ENCODE peak calls at places on chromosome 16, in ten cellular contexts. K, B, P, Y, U, X, R, J, G and T are unnamed samples.

GRCh38 chr16:3274947-3275346 is 8.3 kb upstream of the ZNF263 start:
- DNase-seq in K (no peak), B (no peak), P (no peak), Y (no peak), U (no peak), X (no peak), R (no peak), J (no peak), G (no peak), T (no peak)

GRCh38 chr16:51641191-51641765 is 490.2 kb upstream of the SALL1 start:
- DNase-seq in K (no peak), B (no peak), P (no peak), Y (peak), U (no peak), X (no peak), R (no peak), J (no peak), G (no peak), T (no peak)

GRCh38 chr16:4410335-4411075 is 5.9 kb downstream of the CORO7 start:
- DNase-seq in K (peak), B (peak), P (no peak), Y (peak), U (no peak), X (no peak), R (peak), J (no peak), G (no peak), T (no peak)

GRCh38 chr16:70789231-70789926 is 11.6 kb downstream of the VAC14 start:
- DNase-seq in K (no peak), B (peak), P (no peak), Y (peak), U (no peak), X (no peak), R (peak), J (no peak), G (no peak), T (no peak)

GRCh38 chr16:85429776-85430522 is 183.2 kb upstream of the GSE1 start:
- DNase-seq in K (no peak), B (no peak), P (no peak), Y (no peak), U (no peak), X (no peak), R (no peak), J (no peak), G (no peak), T (no peak)

GRCh38 chr16:86663691-86664517 is 85.6 kb downstream of the FOXL1 start:
- DNase-seq in K (no peak), B (no peak), P (no peak), Y (peak), U (no peak), X (no peak), R (no peak), J (no peak), G (no peak), T (no peak)

GRCh38 chr16:79703066-79703465 is 102.5 kb upstream of the MAF start:
- DNase-seq in K (no peak), B (no peak), P (no peak), Y (no peak), U (no peak), X (no peak), R (no peak), J (no peak), G (no peak), T (no peak)

GRCh38 chr16:73000020-73000906 is 47.7 kb downstream of the ZFHX3 start:
- DNase-seq in K (peak), B (peak), P (no peak), Y (peak), U (no peak), X (no peak), R (peak), J (no peak), G (no peak), T (no peak)

GRCh38 chr16:57066625-57067024 is 25.8 kb upstream of the CPNE2 start:
- DNase-seq in K (no peak), B (no peak), P (peak), Y (no peak), U (no peak), X (no peak), R (no peak), J (no peak), G (no peak), T (no peak)

GRCh38 chr16:50844840-50845239 is 103.0 kb downstream of the CYLD start:
- DNase-seq in K (no peak), B (no peak), P (no peak), Y (no peak), U (no peak), X (no peak), R (no peak), J (no peak), G (no peak), T (no peak)

GRCh38 chr16:85903576-85903975 is 4.6 kb downstream of the IRF8 start:
- DNase-seq in K (no peak), B (no peak), P (no peak), Y (no peak), U (no peak), X (no peak), R (no peak), J (no peak), G (no peak), T (no peak)

GRCh38 chr16:7185689-7186088 is 147.0 kb upstream of the RBFOX1 start:
- DNase-seq in K (no peak), B (no peak), P (no peak), Y (no peak), U (no peak), X (no peak), R (no peak), J (peak), G (no peak), T (no peak)

GRCh38 chr16:71883193-71883848 is 661 bp downstream of the ZNF821 start:
- DNase-seq in K (no peak), B (no peak), P (peak), Y (peak), U (peak), X (peak), R (peak), J (peak), G (peak), T (no peak)

GRCh38 chr16:31079342-31079944 is 5.2 kb downstream of the ZNF646 start:
- DNase-seq in K (no peak), B (no peak), P (no peak), Y (no peak), U (no peak), X (no peak), R (no peak), J (no peak), G (no peak), T (no peak)

GRCh38 chr16:88527186-88527936 is 42.8 kb upstream of the ZC3H18 start:
- DNase-seq in K (peak), B (no peak), P (peak), Y (peak), U (peak), X (peak), R (peak), J (peak), G (peak), T (no peak)

GRCh38 chr16:67055712-67056487 is 27.0 kb downstream of the CBFB start:
- DNase-seq in K (peak), B (no peak), P (peak), Y (peak), U (no peak), X (peak), R (no peak), J (peak), G (no peak), T (no peak)

GRCh38 chr16:4958510-4959111 is 481 bp downstream of the SEC14L5 start:
- DNase-seq in K (no peak), B (no peak), P (no peak), Y (no peak), U (no peak), X (no peak), R (no peak), J (no peak), G (no peak), T (no peak)

GRCh38 chr16:26454102-26454501 is 612.6 kb upstream of the C16orf82 start:
- DNase-seq in K (no peak), B (no peak), P (no peak), Y (no peak), U (no peak), X (no peak), R (no peak), J (no peak), G (no peak), T (no peak)

GRCh38 chr16:69814078-69814477 is 51.9 kb downstream of the WWP2 start:
- DNase-seq in K (no peak), B (no peak), P (no peak), Y (no peak), U (no peak), X (no peak), R (no peak), J (no peak), G (no peak), T (no peak)

GRCh38 chr16:17556276-17557052 is 85.7 kb upstream of the XYLT1 start:
- DNase-seq in K (peak), B (no peak), P (peak), Y (peak), U (no peak), X (peak), R (no peak), J (peak), G (no peak), T (peak)

GRCh38 chr16:31390504-31391043 is 2.6 kb upstream of the ITGAD start:
- DNase-seq in K (no peak), B (no peak), P (no peak), Y (no peak), U (no peak), X (no peak), R (no peak), J (no peak), G (no peak), T (no peak)

GRCh38 chr16:31421587-31421986 is 6.6 kb downstream of the COX6A2 start:
- DNase-seq in K (no peak), B (no peak), P (peak), Y (no peak), U (peak), X (peak), R (no peak), J (no peak), G (peak), T (no peak)

GRCh38 chr16:66020642-66021041 is 345.8 kb upstream of the CDH5 start:
- DNase-seq in K (no peak), B (no peak), P (peak), Y (peak), U (no peak), X (no peak), R (no peak), J (peak), G (no peak), T (no peak)

GRCh38 chr16:2429771-2430663 is 770 bp downstream of the CCNF start:
- DNase-seq in K (peak), B (no peak), P (peak), Y (no peak), U (no peak), X (peak), R (no peak), J (no peak), G (no peak), T (peak)

GRCh38 chr16:70476272-70477020 is 22.1 kb downstream of the FCSK start:
- DNase-seq in K (peak), B (no peak), P (peak), Y (peak), U (no peak), X (peak), R (no peak), J (peak), G (no peak), T (no peak)

GRCh38 chr16:50665128-50665878 is 15.8 kb downstream of the SNX20 start:
- DNase-seq in K (peak), B (peak), P (peak), Y (peak), U (peak), X (peak), R (peak), J (peak), G (peak), T (peak)

GRCh38 chr16:74825016-74825415 is 50.4 kb upstream of the FA2H start:
- DNase-seq in K (no peak), B (no peak), P (no peak), Y (no peak), U (no peak), X (no peak), R (no peak), J (no peak), G (no peak), T (no peak)

GRCh38 chr16:74623214-74623842 is 16.4 kb upstream of the GLG1 start:
- DNase-seq in K (peak), B (no peak), P (peak), Y (peak), U (no peak), X (peak), R (no peak), J (peak), G (no peak), T (peak)

GRCh38 chr16:72743011-72743761 is 304.7 kb downstream of the ZFHX3 start:
- DNase-seq in K (no peak), B (no peak), P (no peak), Y (peak), U (no peak), X (no peak), R (no peak), J (no peak), G (no peak), T (no peak)

GRCh38 chr16:86566601-86566965 is at the start of gene FOXC2:
- DNase-seq in K (no peak), B (peak), P (no peak), Y (peak), U (no peak), X (peak), R (no peak), J (peak), G (no peak), T (no peak)

GRCh38 chr16:11356573-11357331 is 11.5 kb downstream of the RMI2 start:
- DNase-seq in K (peak), B (no peak), P (peak), Y (peak), U (peak), X (peak), R (peak), J (no peak), G (no peak), T (peak)

GRCh38 chr16:11349599-11350276 is 4.5 kb downstream of the RMI2 start:
- DNase-seq in K (peak), B (peak), P (no peak), Y (peak), U (no peak), X (no peak), R (no peak), J (no peak), G (no peak), T (peak)

GRCh38 chr16:70577256-70577698 is 53.7 kb downstream of the SF3B3 start:
- DNase-seq in K (no peak), B (peak), P (no peak), Y (peak), U (no peak), X (no peak), R (no peak), J (peak), G (no peak), T (no peak)

GRCh38 chr16:89446975-89447293 is 43.4 kb downstream of the ANKRD11 start:
- DNase-seq in K (no peak), B (no peak), P (no peak), Y (no peak), U (no peak), X (no peak), R (no peak), J (no peak), G (no peak), T (no peak)

GRCh38 chr16:15898654-15899053 is 10.3 kb upstream of the CEP20 start:
- DNase-seq in K (no peak), B (no peak), P (no peak), Y (no peak), U (no peak), X (no peak), R (no peak), J (no peak), G (no peak), T (no peak)

GRCh38 chr16:1786242-1787055 is 3.7 kb downstream of the NUBP2 start:
- DNase-seq in K (no peak), B (no peak), P (no peak), Y (no peak), U (no peak), X (no peak), R (no peak), J (no peak), G (no peak), T (no peak)

GRCh38 chr16:81625544-81626152 is 153.4 kb upstream of the PLCG2 start:
- DNase-seq in K (peak), B (peak), P (peak), Y (peak), U (no peak), X (no peak), R (peak), J (peak), G (no peak), T (no peak)